ENCODE peak calls at places on chromosomes 1 and 21, in ten cellular contexts. O is astrocyte of the cerebellum, X is RWPE1, T is HFF-Myc, C is stomach, P is A549, D is MM.1S, K is IMR-90, M is astrocyte of the spinal cord, E is HFFc6. A is an unnamed sample.
A peak's percentile ranks its signal among the peaks of the same experiment; 100 is the strongest.

GRCh38 chr21:42337830-42338729 is 12.7 kb downstream of the TFF2 start:
- DNase-seq in O (peak; percentile 24), X (peak; percentile 10), T (peak; percentile 2), C (peak; percentile 90), P (peak; percentile 5), D (peak; percentile 51), K (peak; percentile 35), M (peak; percentile 29), E (no peak), A (peak; percentile 50)

GRCh38 chr1:235342039-235342438 is 13.7 kb downstream of the GGPS1 start:
- DNase-seq in O (no peak), X (no peak), T (no peak), C (no peak), P (no peak), D (no peak), K (no peak), M (no peak), E (no peak), A (no peak)

GRCh38 chr1:203686091-203686632 is 59.5 kb downstream of the ATP2B4 start:
- DNase-seq in O (no peak), X (no peak), T (no peak), C (no peak), P (no peak), D (no peak), K (peak; percentile 58), M (peak; percentile 24), E (no peak), A (peak; percentile 35)

GRCh38 chr1:7223334-7224080 is 438.3 kb downstream of the CAMTA1 start:
- DNase-seq in O (peak; percentile 77), X (peak; percentile 77), T (peak; percentile 67), C (no peak), P (peak; percentile 64), D (no peak), K (peak; percentile 97), M (peak; percentile 89), E (peak; percentile 94), A (peak; percentile 83)

GRCh38 chr1:74427676-74428075 is 84.7 kb downstream of the LRRC53 start:
- DNase-seq in O (peak; percentile 38), X (no peak), T (no peak), C (no peak), P (no peak), D (no peak), K (peak; percentile 72), M (peak; percentile 46), E (no peak), A (no peak)

GRCh38 chr1:100799954-100800612 is 80.5 kb downstream of the VCAM1 start:
- DNase-seq in O (no peak), X (no peak), T (no peak), C (no peak), P (no peak), D (no peak), K (peak; percentile 66), M (peak; percentile 28), E (no peak), A (peak; percentile 54)

GRCh38 chr1:18631496-18632217 is 1.0 kb downstream of the PAX7 start:
- DNase-seq in O (no peak), X (no peak), T (no peak), C (no peak), P (no peak), D (no peak), K (no peak), M (no peak), E (no peak), A (no peak)

GRCh38 chr1:67844988-67845387 is 11.7 kb upstream of the GNG12 start:
- DNase-seq in O (no peak), X (no peak), T (no peak), C (no peak), P (no peak), D (no peak), K (no peak), M (no peak), E (no peak), A (no peak)

GRCh38 chr1:230020451-230020850 is 46.6 kb upstream of the GALNT2 start:
- DNase-seq in O (no peak), X (no peak), T (no peak), C (no peak), P (no peak), D (no peak), K (no peak), M (no peak), E (no peak), A (no peak)

GRCh38 chr1:153532161-153532560 is 3.6 kb downstream of the S100A6 start:
- DNase-seq in O (no peak), X (no peak), T (no peak), C (no peak), P (no peak), D (no peak), K (no peak), M (no peak), E (no peak), A (no peak)

GRCh38 chr1:45040297-45040696 is 28.2 kb downstream of the UROD start:
- DNase-seq in O (no peak), X (no peak), T (no peak), C (no peak), P (no peak), D (no peak), K (no peak), M (no peak), E (no peak), A (no peak)

GRCh38 chr1:85607913-85608250 is 27.3 kb downstream of the CCN1 start:
- DNase-seq in O (no peak), X (no peak), T (no peak), C (no peak), P (no peak), D (no peak), K (peak; percentile 53), M (no peak), E (no peak), A (peak; percentile 14)

GRCh38 chr1:156804026-156804425 is 12.6 kb downstream of the SH2D2A start:
- DNase-seq in O (no peak), X (no peak), T (no peak), C (no peak), P (no peak), D (no peak), K (no peak), M (no peak), E (no peak), A (no peak)

GRCh38 chr1:156804572-156805243 is 11.9 kb downstream of the SH2D2A start:
- DNase-seq in O (peak; percentile 42), X (no peak), T (no peak), C (no peak), P (no peak), D (no peak), K (peak; percentile 51), M (peak; percentile 69), E (no peak), A (no peak)

GRCh38 chr1:156802421-156802820 is 14.2 kb downstream of the SH2D2A start:
- DNase-seq in O (no peak), X (no peak), T (no peak), C (no peak), P (no peak), D (no peak), K (no peak), M (no peak), E (no peak), A (no peak)

GRCh38 chr1:156803086-156803851 is 13.4 kb downstream of the SH2D2A start:
- DNase-seq in O (no peak), X (no peak), T (no peak), C (no peak), P (no peak), D (no peak), K (no peak), M (no peak), E (no peak), A (no peak)

DNA sequence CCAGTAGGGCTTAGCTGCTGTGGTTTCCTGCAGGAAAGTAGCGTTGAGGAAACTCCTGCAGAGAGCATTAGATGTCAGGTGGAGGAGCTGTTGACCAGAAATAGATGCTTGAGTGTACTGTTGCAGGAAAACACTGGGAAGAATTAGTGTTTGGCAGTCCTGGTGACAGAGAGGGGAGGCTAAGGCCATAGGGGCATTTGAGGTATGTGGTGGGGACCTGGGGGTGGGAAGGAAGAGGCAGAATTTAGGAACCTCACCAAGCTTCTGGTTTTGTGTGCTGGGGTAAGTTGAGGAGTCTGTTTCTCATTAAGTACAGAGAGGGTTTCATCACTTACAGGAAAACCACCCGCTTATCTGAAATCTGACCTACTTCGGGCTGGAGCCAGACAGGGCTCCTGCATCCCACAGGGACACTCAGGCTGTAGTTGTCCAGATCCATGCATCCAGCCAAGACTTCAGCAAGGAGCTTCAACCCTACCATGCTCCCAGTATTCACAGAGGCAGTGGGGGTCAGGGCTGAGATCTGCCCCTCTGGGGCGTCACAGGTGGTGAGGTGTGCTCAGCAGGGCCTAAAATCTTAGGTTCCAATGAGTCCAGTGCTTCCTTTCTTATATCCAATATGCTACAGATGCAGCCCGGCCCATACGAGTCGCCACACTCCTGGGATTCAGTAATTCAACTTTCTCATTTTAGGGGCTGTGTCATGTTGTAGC is 15.1 kb downstream of the SH2D2A start:
- DNase-seq in O (peak; percentile 87), X (no peak), T (peak; percentile 93), C (no peak), P (no peak), D (no peak), K (peak; percentile 54), M (peak; percentile 86), E (peak; percentile 66), A (peak; percentile 30)
- TF ChIP-seq CTCF in O (peak; percentile 62), X (no peak), T (peak; percentile 59), C (no peak), P (no peak), D (no peak), K (peak; percentile 19), M (peak; percentile 49), E (peak; percentile 55), A (peak; percentile 12)

DNA sequence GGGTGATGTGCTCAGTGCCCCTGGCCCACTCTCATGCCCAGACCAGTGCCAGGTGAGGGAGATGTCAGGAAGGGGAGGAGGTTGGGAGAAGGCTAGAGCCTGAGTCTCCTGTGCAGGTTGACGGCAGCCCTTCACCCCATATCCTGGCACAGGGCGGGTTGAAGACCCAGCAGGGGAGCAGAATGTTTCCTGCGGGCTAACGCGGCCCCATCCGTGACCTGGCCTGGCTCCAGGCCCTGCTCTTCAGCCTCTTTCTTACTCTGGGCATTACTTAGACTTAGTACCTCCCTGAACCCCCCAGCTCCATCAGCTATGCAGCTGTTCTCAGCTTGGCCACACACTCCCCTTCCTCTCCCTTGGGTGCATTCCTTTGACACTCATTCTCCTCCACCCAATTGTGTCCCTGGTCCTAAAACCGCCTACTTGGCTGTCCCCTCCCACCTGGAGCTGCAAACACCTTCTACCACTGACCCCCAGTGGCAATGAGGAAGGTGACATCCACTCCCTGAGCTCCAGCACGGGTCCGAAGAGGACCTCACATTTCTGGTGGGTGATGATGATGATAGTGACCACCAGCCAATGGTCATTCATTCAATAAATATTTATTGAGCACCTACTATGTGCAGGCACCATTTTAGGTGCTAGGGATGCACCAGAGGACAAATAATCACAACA is 179.0 kb downstream of the PTPRU start:
- DNase-seq in O (no peak), X (peak; percentile 40), T (no peak), C (no peak), P (peak; percentile 18), D (no peak), K (no peak), M (no peak), E (no peak), A (no peak)
- TF ChIP-seq CTCF in O (no peak), X (no peak), T (no peak), C (no peak), P (no peak), D (peak; percentile 11), K (no peak), M (no peak), E (no peak), A (no peak)

GRCh38 chr1:209154916-209155315 is 428.6 kb upstream of the CAMK1G start:
- DNase-seq in O (no peak), X (no peak), T (no peak), C (no peak), P (no peak), D (no peak), K (no peak), M (no peak), E (no peak), A (no peak)
- TF ChIP-seq CTCF in O (no peak), X (no peak), T (no peak), C (no peak), P (no peak), D (no peak), K (no peak), M (no peak), E (no peak), A (no peak)

GRCh38 chr1:42860339-42861013 is 14.1 kb downstream of the ZNF691 start:
- DNase-seq in O (no peak), X (no peak), T (no peak), C (no peak), P (no peak), D (no peak), K (no peak), M (no peak), E (no peak), A (no peak)
- TF ChIP-seq CTCF in O (no peak), X (no peak), T (no peak), C (no peak), P (no peak), D (no peak), K (no peak), M (no peak), E (peak; percentile 42), A (no peak)